ENCODE peak calls at places on chromosome 22, in six cellular contexts. One of them, this sample, is unnamed. For H3K4me1, the result is how much of the 10 kb centered on the place peaks cover.

GRCh38 chr22:18950141-18950540 is 14.0 kb upstream of the PRODH start:
- DNase-seq in stomach: no peak
- DNase-seq in BE2C: no peak
- DNase-seq in GM12878: no peak
- DNase-seq in cardiac muscle cell: no peak
- DNase-seq in lower lobe of right lung: peak
- DNase-seq in this sample: no peak

GRCh38 chr22:43669190-43669589 is 142.9 kb downstream of the EFCAB6 start:
- DNase-seq in stomach: no peak
- DNase-seq in BE2C: no peak
- DNase-seq in GM12878: no peak
- DNase-seq in cardiac muscle cell: no peak
- DNase-seq in lower lobe of right lung: no peak
- DNase-seq in this sample: no peak

GRCh38 chr22:19174106-19175025 is 4.2 kb downstream of the SLC25A1 start:
- DNase-seq in stomach: no peak
- DNase-seq in BE2C: peak
- DNase-seq in GM12878: peak
- DNase-seq in cardiac muscle cell: peak
- DNase-seq in lower lobe of right lung: no peak
- DNase-seq in this sample: no peak

GRCh38 chr22:47166446-47167016 is 404.1 kb downstream of the TBC1D22A start:
- DNase-seq in stomach: no peak
- DNase-seq in BE2C: no peak
- DNase-seq in GM12878: no peak
- DNase-seq in cardiac muscle cell: no peak
- DNase-seq in lower lobe of right lung: peak
- DNase-seq in this sample: no peak

GRCh38 chr22:21832291-21833290 is 34.9 kb downstream of the MAPK1 start:
- DNase-seq in stomach: no peak
- DNase-seq in BE2C: no peak
- DNase-seq in GM12878: no peak
- DNase-seq in cardiac muscle cell: peak
- DNase-seq in lower lobe of right lung: no peak
- DNase-seq in this sample: no peak

GRCh38 chr22:49491726-49492125 is 335.9 kb downstream of the BRD1 start:
- DNase-seq in stomach: no peak
- DNase-seq in BE2C: no peak
- DNase-seq in GM12878: no peak
- DNase-seq in cardiac muscle cell: no peak
- DNase-seq in lower lobe of right lung: no peak
- DNase-seq in this sample: no peak

GRCh38 chr22:44538071-44538470 is 40.0 kb upstream of the RTL6 start:
- DNase-seq in stomach: no peak
- DNase-seq in BE2C: no peak
- DNase-seq in GM12878: no peak
- DNase-seq in cardiac muscle cell: peak
- DNase-seq in lower lobe of right lung: no peak
- DNase-seq in this sample: no peak

GRCh38 chr22:25563757-25564319 is 637 bp upstream of the GRK3 start:
- DNase-seq in stomach: no peak
- DNase-seq in BE2C: peak
- DNase-seq in GM12878: no peak
- DNase-seq in cardiac muscle cell: no peak
- DNase-seq in lower lobe of right lung: peak
- DNase-seq in this sample: no peak

GRCh38 chr22:48755332-48755949 is 1072.2 kb downstream of the BRD1 start:
- DNase-seq in stomach: peak
- DNase-seq in BE2C: no peak
- DNase-seq in GM12878: no peak
- DNase-seq in cardiac muscle cell: no peak
- DNase-seq in lower lobe of right lung: no peak
- DNase-seq in this sample: no peak

GRCh38 chr22:23070418-23071162 is at the start of gene GNAZ:
- DNase-seq in stomach: no peak
- DNase-seq in BE2C: peak
- DNase-seq in GM12878: no peak
- DNase-seq in cardiac muscle cell: no peak
- DNase-seq in lower lobe of right lung: peak
- DNase-seq in this sample: no peak

GRCh38 chr22:23522642-23523251 is 57.3 kb downstream of the IGLL1 start:
- DNase-seq in stomach: no peak
- DNase-seq in BE2C: peak
- DNase-seq in GM12878: no peak
- DNase-seq in cardiac muscle cell: peak
- DNase-seq in lower lobe of right lung: peak
- DNase-seq in this sample: no peak

GRCh38 chr22:43483266-43483665 is 71.5 kb downstream of the MPPED1 start:
- DNase-seq in stomach: no peak
- DNase-seq in BE2C: no peak
- DNase-seq in GM12878: no peak
- DNase-seq in cardiac muscle cell: no peak
- DNase-seq in lower lobe of right lung: no peak
- DNase-seq in this sample: no peak

GRCh38 chr22:37059876-37060449 is 8.4 kb downstream of the KCTD17 start:
- DNase-seq in stomach: no peak
- DNase-seq in BE2C: peak
- DNase-seq in GM12878: no peak
- DNase-seq in cardiac muscle cell: no peak
- DNase-seq in lower lobe of right lung: no peak
- DNase-seq in this sample: no peak

GRCh38 chr22:25492950-25493790 is 71.3 kb upstream of the GRK3 start:
- DNase-seq in stomach: no peak
- DNase-seq in BE2C: peak
- DNase-seq in GM12878: no peak
- DNase-seq in cardiac muscle cell: no peak
- DNase-seq in lower lobe of right lung: no peak
- DNase-seq in this sample: no peak

GRCh38 chr22:43883012-43883661 is 8.7 kb downstream of the PNPLA5 start:
- DNase-seq in stomach: peak
- DNase-seq in BE2C: peak
- DNase-seq in GM12878: no peak
- DNase-seq in cardiac muscle cell: peak
- DNase-seq in lower lobe of right lung: no peak
- DNase-seq in this sample: no peak

GRCh38 chr22:49404576-49405199 is 423.0 kb downstream of the BRD1 start:
- DNase-seq in stomach: peak
- DNase-seq in BE2C: no peak
- DNase-seq in GM12878: no peak
- DNase-seq in cardiac muscle cell: no peak
- DNase-seq in lower lobe of right lung: peak
- DNase-seq in this sample: no peak

GRCh38 chr22:44530106-44530505 is 32.1 kb upstream of the RTL6 start:
- DNase-seq in stomach: no peak
- DNase-seq in BE2C: no peak
- DNase-seq in GM12878: no peak
- DNase-seq in cardiac muscle cell: no peak
- DNase-seq in lower lobe of right lung: no peak
- DNase-seq in this sample: no peak

GRCh38 chr22:23180893-23181762 is 819 bp downstream of the BCR start:
- DNase-seq in stomach: no peak
- DNase-seq in BE2C: no peak
- DNase-seq in GM12878: no peak
- DNase-seq in cardiac muscle cell: no peak
- DNase-seq in lower lobe of right lung: peak
- DNase-seq in this sample: no peak

GRCh38 chr22:41620646-41621098 is at the start of gene DESI1:
- DNase-seq in stomach: no peak
- DNase-seq in BE2C: no peak
- DNase-seq in GM12878: no peak
- DNase-seq in cardiac muscle cell: peak
- DNase-seq in lower lobe of right lung: no peak
- DNase-seq in this sample: no peak

GRCh38 chr22:44710474-44711235 is 8.7 kb downstream of the PRR5 start:
- DNase-seq in stomach: peak
- DNase-seq in BE2C: peak
- DNase-seq in GM12878: no peak
- DNase-seq in cardiac muscle cell: no peak
- DNase-seq in lower lobe of right lung: no peak
- DNase-seq in this sample: no peak

GRCh38 chr22:24200616-24201212 is 19.4 kb downstream of the SUSD2 start:
- DNase-seq in stomach: peak
- DNase-seq in BE2C: no peak
- DNase-seq in GM12878: no peak
- DNase-seq in cardiac muscle cell: peak
- DNase-seq in lower lobe of right lung: no peak
- DNase-seq in this sample: no peak

GRCh38 chr22:49791682-49792081 is 36.0 kb downstream of the BRD1 start:
- DNase-seq in stomach: no peak
- DNase-seq in BE2C: no peak
- DNase-seq in GM12878: no peak
- DNase-seq in cardiac muscle cell: no peak
- DNase-seq in lower lobe of right lung: no peak
- DNase-seq in this sample: no peak

GRCh38 chr22:41758231-41758630 is 42.2 kb upstream of the CCDC134 start:
- DNase-seq in stomach: no peak
- DNase-seq in BE2C: no peak
- DNase-seq in GM12878: no peak
- DNase-seq in cardiac muscle cell: no peak
- DNase-seq in lower lobe of right lung: no peak
- DNase-seq in this sample: no peak

GRCh38 chr22:42022162-42022847 is 23.7 kb downstream of the WBP2NL start:
- DNase-seq in stomach: no peak
- DNase-seq in BE2C: no peak
- DNase-seq in GM12878: peak
- DNase-seq in cardiac muscle cell: no peak
- DNase-seq in lower lobe of right lung: no peak
- DNase-seq in this sample: no peak

GRCh38 chr22:20244744-20245576 is 23.2 kb downstream of the RTN4R start:
- DNase-seq in stomach: no peak
- DNase-seq in BE2C: peak
- DNase-seq in GM12878: no peak
- DNase-seq in cardiac muscle cell: no peak
- DNase-seq in lower lobe of right lung: no peak
- DNase-seq in this sample: no peak

GRCh38 chr22:20244250-20244648 is 23.9 kb downstream of the RTN4R start:
- DNase-seq in stomach: no peak
- DNase-seq in BE2C: no peak
- DNase-seq in GM12878: no peak
- DNase-seq in cardiac muscle cell: no peak
- DNase-seq in lower lobe of right lung: no peak
- DNase-seq in this sample: no peak

GRCh38 chr22:20247010-20247505 is 21.1 kb downstream of the RTN4R start:
- DNase-seq in stomach: no peak
- DNase-seq in BE2C: peak
- DNase-seq in GM12878: peak
- DNase-seq in cardiac muscle cell: no peak
- DNase-seq in lower lobe of right lung: no peak
- DNase-seq in this sample: no peak

GRCh38 chr22:20246368-20247009 is 21.6 kb downstream of the RTN4R start:
- DNase-seq in stomach: no peak
- DNase-seq in BE2C: peak
- DNase-seq in GM12878: no peak
- DNase-seq in cardiac muscle cell: no peak
- DNase-seq in lower lobe of right lung: no peak
- DNase-seq in this sample: no peak

GRCh38 chr22:20245577-20246367 is 22.3 kb downstream of the RTN4R start:
- DNase-seq in stomach: no peak
- DNase-seq in BE2C: no peak
- DNase-seq in GM12878: no peak
- DNase-seq in cardiac muscle cell: no peak
- DNase-seq in lower lobe of right lung: no peak
- DNase-seq in this sample: no peak
- H3K4me1 ChIP-seq in stomach: under half
- H3K4me1 ChIP-seq in BE2C: half or more
- H3K4me1 ChIP-seq in GM12878: under half
- H3K4me1 ChIP-seq in cardiac muscle cell: under half
- H3K4me1 ChIP-seq in lower lobe of right lung: under half
- H3K4me1 ChIP-seq in this sample: under half

GRCh38 chr22:26979294-26979693 is 321.9 kb downstream of the MIAT start:
- DNase-seq in stomach: no peak
- DNase-seq in BE2C: peak
- DNase-seq in GM12878: no peak
- DNase-seq in cardiac muscle cell: peak
- DNase-seq in lower lobe of right lung: no peak
- DNase-seq in this sample: no peak

GRCh38 chr22:26974914-26975313 is 317.5 kb downstream of the MIAT start:
- DNase-seq in stomach: no peak
- DNase-seq in BE2C: no peak
- DNase-seq in GM12878: no peak
- DNase-seq in cardiac muscle cell: no peak
- DNase-seq in lower lobe of right lung: no peak
- DNase-seq in this sample: no peak

GRCh38 chr22:26975865-26976264 is 318.5 kb downstream of the MIAT start:
- DNase-seq in stomach: no peak
- DNase-seq in BE2C: no peak
- DNase-seq in GM12878: no peak
- DNase-seq in cardiac muscle cell: no peak
- DNase-seq in lower lobe of right lung: no peak
- DNase-seq in this sample: no peak

GRCh38 chr22:26975381-26975780 is 318.0 kb downstream of the MIAT start:
- DNase-seq in stomach: no peak
- DNase-seq in BE2C: no peak
- DNase-seq in GM12878: no peak
- DNase-seq in cardiac muscle cell: peak
- DNase-seq in lower lobe of right lung: no peak
- DNase-seq in this sample: no peak

GRCh38 chr22:26977741-26978140 is 320.4 kb downstream of the MIAT start:
- DNase-seq in stomach: no peak
- DNase-seq in BE2C: no peak
- DNase-seq in GM12878: no peak
- DNase-seq in cardiac muscle cell: peak
- DNase-seq in lower lobe of right lung: no peak
- DNase-seq in this sample: no peak
- H3K4me1 ChIP-seq in stomach: under half
- H3K4me1 ChIP-seq in BE2C: under half
- H3K4me1 ChIP-seq in GM12878: under half
- H3K4me1 ChIP-seq in cardiac muscle cell: under half
- H3K4me1 ChIP-seq in lower lobe of right lung: under half
- H3K4me1 ChIP-seq in this sample: under half

DNA sequence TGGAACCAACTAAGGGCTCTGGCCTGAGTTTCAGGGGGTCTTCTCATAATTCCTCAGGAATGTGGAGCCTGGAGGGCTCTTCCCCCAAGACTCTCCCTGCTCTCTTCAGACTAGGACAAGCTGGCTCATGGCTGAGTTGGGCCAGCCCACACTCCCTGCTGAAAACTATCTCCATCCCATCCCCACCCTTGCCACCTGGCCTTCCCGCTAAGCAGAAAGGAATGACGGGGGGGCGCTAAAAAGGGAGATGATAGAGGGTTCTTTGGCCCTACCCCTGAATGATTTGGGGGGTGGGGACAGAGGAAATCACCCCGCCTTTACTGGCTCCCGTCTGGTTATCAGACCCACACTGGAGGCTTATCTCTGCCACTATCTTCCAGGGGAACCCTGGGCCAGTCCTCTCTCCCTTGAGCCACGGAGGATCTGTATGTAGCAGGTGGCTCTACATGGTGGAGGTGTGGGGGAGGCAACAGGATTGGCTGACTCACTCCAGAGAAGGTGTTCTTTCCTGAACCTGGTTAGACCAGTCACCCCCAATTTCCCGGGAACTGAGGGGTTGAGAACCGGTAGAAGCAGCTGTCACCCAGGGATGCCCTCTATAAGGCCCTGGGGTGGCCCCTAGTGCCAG is 5.7 kb downstream of the SMTN start:
- DNase-seq in stomach: no peak
- DNase-seq in BE2C: no peak
- DNase-seq in GM12878: no peak
- DNase-seq in cardiac muscle cell: no peak
- DNase-seq in lower lobe of right lung: no peak
- DNase-seq in this sample: no peak
- H3K4me1 ChIP-seq in stomach: half or more
- H3K4me1 ChIP-seq in BE2C: under half
- H3K4me1 ChIP-seq in GM12878: under half
- H3K4me1 ChIP-seq in cardiac muscle cell: under half
- H3K4me1 ChIP-seq in lower lobe of right lung: under half
- H3K4me1 ChIP-seq in this sample: half or more

GRCh38 chr22:46066691-46067090 is 83.6 kb upstream of the PPARA start:
- DNase-seq in stomach: peak
- DNase-seq in BE2C: no peak
- DNase-seq in GM12878: no peak
- DNase-seq in cardiac muscle cell: no peak
- DNase-seq in lower lobe of right lung: peak
- DNase-seq in this sample: no peak
- H3K4me1 ChIP-seq in stomach: half or more
- H3K4me1 ChIP-seq in BE2C: under half
- H3K4me1 ChIP-seq in GM12878: under half
- H3K4me1 ChIP-seq in cardiac muscle cell: under half
- H3K4me1 ChIP-seq in lower lobe of right lung: half or more
- H3K4me1 ChIP-seq in this sample: under half

This sample was measured in thoracic aorta.